ENCODE peak calls at places on chromosomes 16 and 17, in ten cellular contexts. M, Y, H, E, B, A, F, W, I and X are unnamed samples.

GRCh38 chr16:2968368-2968737 is 795 bp upstream of the PAQR4 start:
- DNase-seq in M (no peak), H (no peak), I (peak; percentile 89), W (no peak), Y (no peak), B (no peak), A (no peak), E (no peak), F (no peak), X (peak; percentile 60)

GRCh38 chr17:78492116-78492799 is 84.9 kb downstream of the DNAH17 start:
- DNase-seq in Y (no peak), M (no peak), F (no peak), W (no peak), I (no peak), B (no peak), H (no peak), A (no peak), E (no peak), X (no peak)

GRCh38 chr17:21385281-21385845 is 9.2 kb downstream of the KCNJ12 start:
- DNase-seq in W (no peak), Y (no peak), B (no peak), M (no peak), I (no peak), F (no peak), E (no peak), A (no peak), H (no peak), X (no peak)

GRCh38 chr16:68642436-68643064 is 2.6 kb upstream of the CDH3 start:
- DNase-seq in I (no peak), W (no peak), A (no peak), M (peak; percentile 75), Y (peak; percentile 39), B (no peak), E (no peak), H (no peak), F (peak; percentile 95), X (peak; percentile 9)

GRCh38 chr17:55487727-55488436 is 23.4 kb downstream of the SMIM36 start:
- DNase-seq in Y (no peak), I (no peak), M (no peak), W (no peak), B (peak; percentile 10), H (no peak), A (no peak), E (no peak), F (no peak), X (no peak)

GRCh38 chr16:88681084-88681680 is 5.1 kb downstream of the SNAI3 start:
- DNase-seq in E (no peak), I (no peak), A (no peak), B (no peak), Y (no peak), F (peak; percentile 90), M (peak; percentile 22), H (peak; percentile 81), W (peak; percentile 79), X (peak; percentile 78)

GRCh38 chr17:62916684-62917571 is 49.1 kb upstream of the TANC2 start:
- DNase-seq in B (peak; percentile 42), E (no peak), M (no peak), I (no peak), A (no peak), Y (no peak), H (no peak), W (no peak), F (peak; percentile 21), X (no peak)

GRCh38 chr17:32869345-32870026 is 7.4 kb downstream of the MYO1D start:
- DNase-seq in F (no peak), W (no peak), H (no peak), I (no peak), A (no peak), B (no peak), Y (no peak), E (no peak), M (peak; percentile 11), X (no peak)

GRCh38 chr16:1170076-1170418 is 17.1 kb downstream of the CACNA1H start:
- DNase-seq in F (no peak), W (no peak), E (no peak), M (no peak), A (no peak), B (no peak), Y (no peak), I (no peak), H (no peak), X (no peak)

GRCh38 chr17:50194441-50195195 is 6.8 kb downstream of the COL1A1 start:
- DNase-seq in H (no peak), A (no peak), W (no peak), F (no peak), Y (no peak), M (no peak), E (no peak), I (no peak), B (no peak), X (no peak)

GRCh38 chr17:74190154-74190553 is 13.3 kb upstream of the RPL38 start:
- DNase-seq in E (no peak), M (peak; percentile 75), Y (peak; percentile 58), B (peak; percentile 73), W (peak; percentile 62), F (peak; percentile 52), H (no peak), A (no peak), I (peak; percentile 63), X (no peak)

GRCh38 chr17:1509255-1509943 is 7.0 kb downstream of the INPP5K start:
- DNase-seq in E (no peak), B (no peak), F (peak; percentile 48), H (no peak), I (peak; percentile 66), W (no peak), Y (no peak), A (no peak), M (no peak), X (no peak)

GRCh38 chr17:39150104-39150634 is 1.3 kb downstream of the PLXDC1 start:
- DNase-seq in W (no peak), M (no peak), I (no peak), F (no peak), E (no peak), H (no peak), Y (no peak), B (no peak), A (no peak), X (no peak)

GRCh38 chr17:29847527-29847931 is 82.5 kb downstream of the SSH2 start:
- DNase-seq in H (no peak), A (no peak), M (no peak), F (no peak), W (no peak), Y (no peak), I (no peak), E (no peak), B (peak; percentile 26), X (no peak)

GRCh38 chr17:13576661-13577526 is 24.8 kb downstream of the HS3ST3A1 start:
- DNase-seq in A (no peak), I (no peak), E (no peak), Y (no peak), H (no peak), M (peak; percentile 0), F (no peak), W (no peak), B (no peak), X (no peak)

GRCh38 chr17:53032861-53033271 is 789.9 kb upstream of the KIF2B start:
- DNase-seq in M (peak; percentile 98), W (no peak), H (no peak), A (no peak), F (peak; percentile 91), Y (peak; percentile 63), I (peak; percentile 57), B (peak; percentile 25), E (no peak), X (no peak)

GRCh38 chr16:2785101-2785991 is 2.0 kb downstream of the PRSS33 start:
- DNase-seq in W (no peak), F (peak; percentile 44), B (no peak), A (no peak), I (peak; percentile 53), E (no peak), M (peak; percentile 59), Y (no peak), H (no peak), X (no peak)

GRCh38 chr17:78174332-78174869 is 6.0 kb downstream of the SYNGR2 start:
- DNase-seq in I (peak; percentile 80), B (no peak), F (no peak), W (no peak), Y (no peak), E (peak; percentile 86), M (no peak), H (no peak), A (no peak), X (no peak)